ENCODE peak calls at places on chromosomes 5 and 9, in six cellular contexts. J, D, R, T, P and Z are unnamed samples.

GRCh38 chr5:42666821-42667325 is 89.7 kb upstream of the CCDC152 start:
- DNase-seq in J (peak), D (no peak), R (peak), T (no peak), P (no peak), Z (no peak)

GRCh38 chr5:175032741-175033151 is 308.4 kb downstream of the MSX2 start:
- DNase-seq in J (no peak), D (no peak), R (no peak), T (no peak), P (no peak), Z (no peak)

GRCh38 chr5:172573115-172573882 is 67.8 kb upstream of the NEURL1B start:
- DNase-seq in J (no peak), D (no peak), R (no peak), T (no peak), P (no peak), Z (no peak)

GRCh38 chr5:153619706-153620105 is 129.2 kb downstream of the GRIA1 start:
- DNase-seq in J (peak), D (peak), R (peak), T (no peak), P (no peak), Z (no peak)

GRCh38 chr9:92749934-92750315 is 14.7 kb downstream of the BICD2 start:
- DNase-seq in J (peak), D (peak), R (no peak), T (no peak), P (no peak), Z (no peak)

GRCh38 chr5:179158556-179158955 is 98.4 kb downstream of the ZNF354C start:
- DNase-seq in J (no peak), D (no peak), R (no peak), T (no peak), P (no peak), Z (no peak)

GRCh38 chr5:160064979-160065619 is 54.2 kb downstream of the PWWP2A start:
- DNase-seq in J (no peak), D (no peak), R (no peak), T (peak), P (no peak), Z (no peak)

GRCh38 chr9:121369595-121370265 is at the start of gene STOM:
- DNase-seq in J (peak), D (peak), R (peak), T (peak), P (peak), Z (no peak)

GRCh38 chr9:109012876-109013677 is at the start of gene CTNNAL1:
- DNase-seq in J (peak), D (peak), R (peak), T (peak), P (peak), Z (peak)

GRCh38 chr5:115433918-115434317 is 110.7 kb downstream of the FEM1C start:
- DNase-seq in J (no peak), D (no peak), R (no peak), T (no peak), P (no peak), Z (no peak)

GRCh38 chr5:14366763-14367162 is 214.8 kb upstream of the OTULINL start:
- DNase-seq in J (no peak), D (no peak), R (no peak), T (no peak), P (no peak), Z (no peak)

GRCh38 chr5:14364576-14365472 is 216.8 kb upstream of the OTULINL start:
- DNase-seq in J (peak), D (no peak), R (no peak), T (no peak), P (no peak), Z (no peak)

GRCh38 chr5:14362511-14362910 is 219.1 kb upstream of the OTULINL start:
- DNase-seq in J (no peak), D (no peak), R (no peak), T (no peak), P (no peak), Z (no peak)

GRCh38 chr5:14365831-14366435 is 215.7 kb upstream of the OTULINL start:
- DNase-seq in J (no peak), D (no peak), R (peak), T (no peak), P (no peak), Z (no peak)

DNA sequence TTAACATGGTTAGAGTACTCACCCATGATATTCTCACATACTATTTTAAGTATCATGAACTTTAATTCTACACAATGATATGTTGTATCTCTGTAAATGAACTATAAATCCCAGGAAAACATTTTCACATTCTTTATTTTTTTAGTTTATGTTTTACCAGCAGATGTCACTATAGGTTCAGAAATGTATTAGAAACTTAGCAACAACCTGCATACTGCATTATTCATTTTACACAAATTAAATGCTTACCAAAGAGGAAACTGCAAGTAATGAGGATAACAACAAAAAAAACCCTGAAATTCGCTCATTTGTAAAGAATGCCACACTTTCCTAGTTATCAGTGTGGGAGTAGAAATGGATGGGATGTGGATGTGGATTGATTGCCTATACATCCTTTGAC is 217.5 kb upstream of the OTULINL start:
- DNase-seq in J (peak), D (peak), R (no peak), T (no peak), P (no peak), Z (no peak)
- TF ChIP-seq CTCF in J (no peak), D (peak), R (no peak), T (no peak), P (peak), Z (no peak)

GRCh38 chr5:119435436-119436132 is 16.7 kb upstream of the HSD17B4 start:
- DNase-seq in J (peak), D (peak), R (peak), T (peak), P (peak), Z (peak)

GRCh38 chr5:119439140-119439625 is 13.1 kb upstream of the HSD17B4 start:
- DNase-seq in J (no peak), D (no peak), R (no peak), T (peak), P (no peak), Z (no peak)
- TF ChIP-seq CTCF in J (no peak), D (no peak), R (no peak), T (no peak), P (no peak), Z (no peak)

DNA sequence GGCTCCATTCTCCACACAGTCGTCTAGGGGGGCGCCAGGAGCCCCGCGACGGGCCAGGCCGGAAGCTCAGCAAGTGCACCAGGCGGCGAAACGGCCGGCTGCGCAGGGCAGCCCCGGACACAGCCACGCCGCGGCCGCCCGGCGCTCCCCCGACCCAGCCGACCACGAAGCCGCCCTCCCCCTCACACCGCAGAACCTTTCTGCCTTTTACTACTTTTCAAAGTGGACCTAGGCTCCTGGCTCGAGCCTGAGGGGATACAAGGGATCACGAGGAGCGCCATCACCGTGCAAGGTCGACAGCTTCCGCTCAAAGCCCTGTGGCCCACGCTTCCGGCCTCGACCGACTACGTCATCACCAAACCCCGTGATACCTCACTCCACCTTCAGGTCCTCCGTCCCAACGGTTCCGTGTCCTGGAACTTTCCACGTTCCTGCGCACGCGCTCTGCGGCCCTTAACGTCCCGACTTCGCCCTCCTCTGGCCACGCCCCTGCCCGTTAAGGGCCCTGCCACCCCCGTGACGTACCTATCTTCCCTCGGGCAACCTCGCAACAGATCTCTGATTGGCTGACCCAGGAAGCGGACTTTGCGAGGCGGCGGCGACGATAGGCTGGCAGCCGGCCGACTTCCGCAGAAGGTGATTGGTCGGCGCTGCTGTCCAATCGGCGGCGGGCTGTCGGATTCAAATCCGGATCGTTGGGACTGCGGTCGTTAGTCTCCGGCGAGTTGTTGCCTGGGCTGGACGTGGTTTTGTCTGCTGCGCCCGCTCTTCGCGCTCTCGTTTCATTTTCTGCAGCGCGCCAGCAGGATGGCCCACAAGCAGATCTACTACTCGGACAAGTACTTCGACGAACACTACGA is at the start of gene CKS2:
- DNase-seq in J (peak), D (peak), R (peak), T (peak), P (peak), Z (peak)
- TF ChIP-seq CTCF in J (no peak), D (no peak), R (no peak), T (no peak), P (no peak), Z (no peak)

DNA sequence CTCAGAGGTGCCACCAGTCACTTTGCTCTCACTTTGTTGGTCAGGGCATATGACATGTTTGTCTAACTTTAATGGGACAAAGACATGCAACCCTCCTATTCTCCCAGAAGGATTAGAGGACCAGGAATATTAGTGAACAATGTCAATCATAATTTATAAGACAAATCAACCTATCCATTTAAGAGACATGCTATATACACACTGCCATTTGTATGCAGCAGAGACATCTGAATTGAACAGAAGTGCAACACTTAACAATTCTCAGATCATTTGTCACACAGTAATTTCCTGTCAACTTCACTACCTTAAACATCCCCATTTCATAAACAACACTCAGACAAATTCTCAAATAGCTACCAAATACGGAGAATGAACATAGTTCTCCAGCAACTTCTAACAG is 273.6 kb upstream of the RGMB start:
- DNase-seq in J (no peak), D (no peak), R (no peak), T (no peak), P (no peak), Z (no peak)
- TF ChIP-seq CTCF in J (no peak), D (no peak), R (no peak), T (no peak), P (no peak), Z (no peak)

GRCh38 chr5:78336698-78337097 is 23.7 kb upstream of the SCAMP1 start:
- DNase-seq in J (no peak), D (no peak), R (no peak), T (no peak), P (no peak), Z (no peak)
- TF ChIP-seq CTCF in J (no peak), D (no peak), R (no peak), T (no peak), P (no peak), Z (no peak)